ENCODE peak calls at places on chromosome 21, in six cellular contexts. P is cardiac muscle cell, Z is prostate gland, I is astrocyte, X is lower lobe of right lung, Q is psoas muscle. R is an unnamed sample.

GRCh38 chr21:46456750-46457149 is 1.9 kb upstream of the DIP2A start:
- DNase-seq in P (no peak), Z (no peak), I (no peak), X (no peak), Q (no peak), R (no peak)

GRCh38 chr21:29334717-29335428 is 36.2 kb downstream of the BACH1 start:
- DNase-seq in P (no peak), Z (no peak), I (peak; percentile 93), X (no peak), Q (no peak), R (no peak)

GRCh38 chr21:34986561-34987533 is 62.3 kb downstream of the RUNX1 start:
- DNase-seq in P (no peak), Z (no peak), I (peak; percentile 97), X (no peak), Q (no peak), R (no peak)

GRCh38 chr21:36735201-36735515 is 36.2 kb downstream of the SIM2 start:
- DNase-seq in P (no peak), Z (no peak), I (no peak), X (no peak), Q (no peak), R (no peak)

GRCh38 chr21:20997633-20998455 is at the start of gene NCAM2:
- DNase-seq in P (peak; percentile 89), Z (peak; percentile 53), I (peak; percentile 80), X (peak; percentile 78), Q (peak; percentile 78), R (peak; percentile 75)

GRCh38 chr21:33510826-33511225 is 19.3 kb upstream of the DNAJC28 start:
- DNase-seq in P (no peak), Z (no peak), I (no peak), X (no peak), Q (no peak), R (no peak)

GRCh38 chr21:34553199-34553952 is 41.4 kb upstream of the KCNE1 start:
- DNase-seq in P (no peak), Z (no peak), I (peak; percentile 90), X (no peak), Q (no peak), R (no peak)

GRCh38 chr21:19256934-19257660 is 853.5 kb upstream of the TMPRSS15 start:
- DNase-seq in P (peak; percentile 24), Z (no peak), I (no peak), X (no peak), Q (no peak), R (no peak)

GRCh38 chr21:43866659-43867331 is 1.8 kb downstream of the AGPAT3 start:
- DNase-seq in P (no peak), Z (peak; percentile 33), I (no peak), X (no peak), Q (no peak), R (no peak)

GRCh38 chr21:33362044-33362555 is 37.3 kb downstream of the IFNAR1 start:
- DNase-seq in P (peak; percentile 49), Z (peak; percentile 44), I (no peak), X (no peak), Q (no peak), R (no peak)

GRCh38 chr21:32947736-32948135 is 78.0 kb upstream of the OLIG2 start:
- DNase-seq in P (no peak), Z (no peak), I (no peak), X (no peak), Q (no peak), R (no peak)

GRCh38 chr21:37509802-37510393 is 143.3 kb downstream of the DYRK1A start:
- DNase-seq in P (no peak), Z (no peak), I (peak; percentile 45), X (no peak), Q (no peak), R (no peak)

GRCh38 chr21:14482165-14482564 is 64.0 kb downstream of the SAMSN1 start:
- DNase-seq in P (no peak), Z (no peak), I (no peak), X (no peak), Q (no peak), R (no peak)

DNA sequence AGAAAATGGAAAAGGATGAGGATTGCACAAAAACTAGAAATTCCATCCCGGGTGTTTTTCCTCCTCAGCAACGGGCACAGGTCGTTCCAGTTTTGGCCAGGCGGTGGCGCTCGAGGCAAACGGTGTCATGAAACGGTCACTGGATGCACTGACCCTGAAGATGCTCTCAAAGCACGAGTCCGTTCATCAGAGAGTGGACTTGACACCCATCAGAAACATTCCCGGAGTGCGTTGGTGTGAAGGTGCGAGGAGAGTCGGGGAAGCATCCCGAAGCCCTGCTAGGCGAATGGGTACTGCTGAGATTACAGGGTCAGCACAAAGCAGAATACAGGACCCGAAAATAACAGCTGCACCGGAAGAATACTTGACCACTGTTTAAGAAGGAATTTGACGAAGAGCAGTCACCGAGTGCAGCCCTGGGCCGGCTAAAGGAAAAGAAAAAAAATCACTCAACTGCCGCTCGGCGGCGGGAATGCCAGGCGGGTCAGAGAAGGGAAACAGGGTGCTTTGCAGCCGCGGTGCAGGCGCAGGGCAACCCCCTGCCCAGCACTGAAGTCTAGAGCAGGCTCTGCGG is 71.7 kb upstream of the ETS2 start:
- DNase-seq in P (peak; percentile 88), Z (peak; percentile 81), I (peak; percentile 58), X (peak; percentile 89), Q (peak; percentile 93), R (peak; percentile 90)
- H3K4me3 ChIP-seq in P (peak overlapping the region; percentile 14), Z (no peak overlapping the region), I (peak overlapping the region; percentile 52), X (peak overlapping the region; percentile 44), Q (peak overlapping the region; percentile 49), R (peak overlapping the region; percentile 68)

GRCh38 chr21:45409466-45410150 is 4.6 kb downstream of the COL18A1 start:
- DNase-seq in P (no peak), Z (peak; percentile 49), I (no peak), X (no peak), Q (peak; percentile 55), R (no peak)
- TF ChIP-seq CTCF in P (no peak), Z (no peak), I (no peak), X (no peak), Q (no peak), R (no peak)

GRCh38 chr21:41639336-41639735 is 127.5 kb downstream of the RIPK4 start:
- DNase-seq in P (no peak), Z (no peak), I (no peak), X (no peak), Q (no peak), R (no peak)
- H3K27ac ChIP-seq in P (no peak overlapping the region), Z (no peak overlapping the region), I (no peak overlapping the region), X (no peak overlapping the region), Q (no peak overlapping the region), R (no peak overlapping the region)

GRCh38 chr21:31905444-31906400 is 32.9 kb downstream of the HUNK start:
- DNase-seq in P (no peak), Z (no peak), I (peak; percentile 59), X (no peak), Q (no peak), R (no peak)

GRCh38 chr21:31911138-31911907 is 38.5 kb downstream of the HUNK start:
- DNase-seq in P (no peak), Z (no peak), I (peak; percentile 17), X (no peak), Q (no peak), R (no peak)

GRCh38 chr21:31909153-31909771 is 36.4 kb downstream of the HUNK start:
- DNase-seq in P (peak; percentile 41), Z (no peak), I (no peak), X (no peak), Q (no peak), R (no peak)

GRCh38 chr21:31909772-31910470 is 37.1 kb downstream of the HUNK start:
- DNase-seq in P (no peak), Z (no peak), I (no peak), X (no peak), Q (no peak), R (no peak)

GRCh38 chr21:31908106-31909031 is 35.5 kb downstream of the HUNK start:
- DNase-seq in P (no peak), Z (peak; percentile 62), I (peak; percentile 44), X (no peak), Q (no peak), R (no peak)
- H3K4me3 ChIP-seq in P (no peak overlapping the region), Z (no peak overlapping the region), I (no peak overlapping the region), X (no peak overlapping the region), Q (no peak overlapping the region), R (no peak overlapping the region)

GRCh38 chr21:44949161-44950015 is 9.6 kb downstream of the SLX9 start:
- DNase-seq in P (peak; percentile 90), Z (peak; percentile 84), I (peak; percentile 26), X (peak; percentile 90), Q (peak; percentile 95), R (peak; percentile 89)
- TF ChIP-seq CTCF in P (peak; percentile 90), Z (peak; percentile 95), I (peak; percentile 68), X (peak; percentile 95), Q (peak; percentile 97), R (peak; percentile 88)